ENCODE peak calls at places on chromosomes 4 and X, in five cellular contexts. One of them, this sample, is unnamed.
A peak's percentile ranks its signal among the peaks of the same experiment; 100 is the strongest.

GRCh38 chr4:25903905-25904747 is 9.9 kb upstream of the SMIM20 start:
- DNase-seq in fibroblast of the aortic adventitia: no peak
- DNase-seq in cardiac fibroblast: no peak
- DNase-seq in ascending aorta: no peak
- DNase-seq in cardiac muscle cell: no peak
- DNase-seq in this sample: no peak

GRCh38 chrX:95836517-95836916 is 848.1 kb upstream of the DIAPH2 start:
- DNase-seq in fibroblast of the aortic adventitia: no peak
- DNase-seq in cardiac fibroblast: no peak
- DNase-seq in ascending aorta: no peak
- DNase-seq in cardiac muscle cell: no peak
- DNase-seq in this sample: no peak

GRCh38 chrX:15947648-15948317 is 93.2 kb upstream of the AP1S2 start:
- DNase-seq in fibroblast of the aortic adventitia: peak; percentile 59
- DNase-seq in cardiac fibroblast: peak; percentile 57
- DNase-seq in ascending aorta: no peak
- DNase-seq in cardiac muscle cell: peak; percentile 61
- DNase-seq in this sample: peak; percentile 66

GRCh38 chrX:44529315-44529714 is 13.3 kb downstream of the FUNDC1 start:
- DNase-seq in fibroblast of the aortic adventitia: peak; percentile 16
- DNase-seq in cardiac fibroblast: no peak
- DNase-seq in ascending aorta: no peak
- DNase-seq in cardiac muscle cell: no peak
- DNase-seq in this sample: no peak

GRCh38 chr4:143581331-143581961 is 67.9 kb downstream of the SMARCA5 start:
- DNase-seq in fibroblast of the aortic adventitia: no peak
- DNase-seq in cardiac fibroblast: no peak
- DNase-seq in ascending aorta: no peak
- DNase-seq in cardiac muscle cell: no peak
- DNase-seq in this sample: no peak

GRCh38 chr4:133588306-133588705 is 439.2 kb downstream of the PCDH10 start:
- DNase-seq in fibroblast of the aortic adventitia: no peak
- DNase-seq in cardiac fibroblast: no peak
- DNase-seq in ascending aorta: no peak
- DNase-seq in cardiac muscle cell: no peak
- DNase-seq in this sample: no peak

GRCh38 chrX:97238632-97239031 is 354.9 kb downstream of the RPA4 start:
- DNase-seq in fibroblast of the aortic adventitia: peak; percentile 38
- DNase-seq in cardiac fibroblast: peak; percentile 45
- DNase-seq in ascending aorta: no peak
- DNase-seq in cardiac muscle cell: peak; percentile 65
- DNase-seq in this sample: peak; percentile 74

GRCh38 chr4:38163216-38164006 is 203.2 kb downstream of the PTTG2 start:
- DNase-seq in fibroblast of the aortic adventitia: peak; percentile 63
- DNase-seq in cardiac fibroblast: no peak
- DNase-seq in ascending aorta: no peak
- DNase-seq in cardiac muscle cell: no peak
- DNase-seq in this sample: peak; percentile 50

GRCh38 chr4:118683513-118683912 is 1.7 kb upstream of the METTL14 start:
- DNase-seq in fibroblast of the aortic adventitia: peak; percentile 10
- DNase-seq in cardiac fibroblast: peak; percentile 7
- DNase-seq in ascending aorta: no peak
- DNase-seq in cardiac muscle cell: peak; percentile 12
- DNase-seq in this sample: no peak

GRCh38 chr4:70996014-70996353 is 2.5 kb downstream of the DCK start:
- DNase-seq in fibroblast of the aortic adventitia: no peak
- DNase-seq in cardiac fibroblast: no peak
- DNase-seq in ascending aorta: no peak
- DNase-seq in cardiac muscle cell: no peak
- DNase-seq in this sample: no peak

GRCh38 chr4:94603170-94603747 is 151.5 kb downstream of the PDLIM5 start:
- DNase-seq in fibroblast of the aortic adventitia: peak; percentile 64
- DNase-seq in cardiac fibroblast: peak; percentile 94
- DNase-seq in ascending aorta: no peak
- DNase-seq in cardiac muscle cell: peak; percentile 95
- DNase-seq in this sample: peak; percentile 91

GRCh38 chr4:61619528-61619927 is 419.4 kb downstream of the ADGRL3 start:
- DNase-seq in fibroblast of the aortic adventitia: no peak
- DNase-seq in cardiac fibroblast: no peak
- DNase-seq in ascending aorta: no peak
- DNase-seq in cardiac muscle cell: no peak
- DNase-seq in this sample: no peak

GRCh38 chr4:138734746-138735145 is 280.8 kb upstream of the NOCT start:
- DNase-seq in fibroblast of the aortic adventitia: peak; percentile 71
- DNase-seq in cardiac fibroblast: peak; percentile 57
- DNase-seq in ascending aorta: no peak
- DNase-seq in cardiac muscle cell: peak; percentile 65
- DNase-seq in this sample: peak; percentile 88

GRCh38 chrX:100830143-100830542 is 10.0 kb downstream of the CSTF2 start:
- DNase-seq in fibroblast of the aortic adventitia: no peak
- DNase-seq in cardiac fibroblast: no peak
- DNase-seq in ascending aorta: no peak
- DNase-seq in cardiac muscle cell: no peak
- DNase-seq in this sample: no peak

GRCh38 chrX:70453024-70453618 is 8.5 kb downstream of the DLG3 start:
- DNase-seq in fibroblast of the aortic adventitia: no peak
- DNase-seq in cardiac fibroblast: no peak
- DNase-seq in ascending aorta: no peak
- DNase-seq in cardiac muscle cell: no peak
- DNase-seq in this sample: no peak

GRCh38 chr4:11622961-11623725 is 194.4 kb upstream of the HS3ST1 start:
- DNase-seq in fibroblast of the aortic adventitia: no peak
- DNase-seq in cardiac fibroblast: no peak
- DNase-seq in ascending aorta: no peak
- DNase-seq in cardiac muscle cell: no peak
- DNase-seq in this sample: no peak

GRCh38 chr4:11626046-11626445 is 197.4 kb upstream of the HS3ST1 start:
- DNase-seq in fibroblast of the aortic adventitia: no peak
- DNase-seq in cardiac fibroblast: no peak
- DNase-seq in ascending aorta: no peak
- DNase-seq in cardiac muscle cell: no peak
- DNase-seq in this sample: no peak

GRCh38 chr4:11624370-11624769 is 195.7 kb upstream of the HS3ST1 start:
- DNase-seq in fibroblast of the aortic adventitia: no peak
- DNase-seq in cardiac fibroblast: no peak
- DNase-seq in ascending aorta: no peak
- DNase-seq in cardiac muscle cell: no peak
- DNase-seq in this sample: no peak

GRCh38 chr4:11625206-11625605 is 196.5 kb upstream of the HS3ST1 start:
- DNase-seq in fibroblast of the aortic adventitia: no peak
- DNase-seq in cardiac fibroblast: no peak
- DNase-seq in ascending aorta: no peak
- DNase-seq in cardiac muscle cell: no peak
- DNase-seq in this sample: no peak

GRCh38 chr4:11623726-11624037 is 195.0 kb upstream of the HS3ST1 start:
- DNase-seq in fibroblast of the aortic adventitia: peak; percentile 32
- DNase-seq in cardiac fibroblast: peak; percentile 47
- DNase-seq in ascending aorta: no peak
- DNase-seq in cardiac muscle cell: peak; percentile 41
- DNase-seq in this sample: peak; percentile 49
- TF ChIP-seq CTCF in fibroblast of the aortic adventitia: peak; percentile 53
- TF ChIP-seq CTCF in cardiac fibroblast: peak; percentile 46
- TF ChIP-seq CTCF in ascending aorta: no peak
- TF ChIP-seq CTCF in cardiac muscle cell: peak; percentile 50
- TF ChIP-seq CTCF in this sample: peak; percentile 57

GRCh38 chr4:84363256-84363655 is 135.8 kb downstream of the NKX6-1 start:
- DNase-seq in fibroblast of the aortic adventitia: no peak
- DNase-seq in cardiac fibroblast: no peak
- DNase-seq in ascending aorta: no peak
- DNase-seq in cardiac muscle cell: no peak
- DNase-seq in this sample: no peak
- H3K4me3 ChIP-seq in fibroblast of the aortic adventitia: no peak overlapping the region
- H3K4me3 ChIP-seq in cardiac fibroblast: no peak overlapping the region
- H3K4me3 ChIP-seq in ascending aorta: no peak overlapping the region
- H3K4me3 ChIP-seq in cardiac muscle cell: no peak overlapping the region
- H3K4me3 ChIP-seq in this sample: no peak overlapping the region

DNA sequence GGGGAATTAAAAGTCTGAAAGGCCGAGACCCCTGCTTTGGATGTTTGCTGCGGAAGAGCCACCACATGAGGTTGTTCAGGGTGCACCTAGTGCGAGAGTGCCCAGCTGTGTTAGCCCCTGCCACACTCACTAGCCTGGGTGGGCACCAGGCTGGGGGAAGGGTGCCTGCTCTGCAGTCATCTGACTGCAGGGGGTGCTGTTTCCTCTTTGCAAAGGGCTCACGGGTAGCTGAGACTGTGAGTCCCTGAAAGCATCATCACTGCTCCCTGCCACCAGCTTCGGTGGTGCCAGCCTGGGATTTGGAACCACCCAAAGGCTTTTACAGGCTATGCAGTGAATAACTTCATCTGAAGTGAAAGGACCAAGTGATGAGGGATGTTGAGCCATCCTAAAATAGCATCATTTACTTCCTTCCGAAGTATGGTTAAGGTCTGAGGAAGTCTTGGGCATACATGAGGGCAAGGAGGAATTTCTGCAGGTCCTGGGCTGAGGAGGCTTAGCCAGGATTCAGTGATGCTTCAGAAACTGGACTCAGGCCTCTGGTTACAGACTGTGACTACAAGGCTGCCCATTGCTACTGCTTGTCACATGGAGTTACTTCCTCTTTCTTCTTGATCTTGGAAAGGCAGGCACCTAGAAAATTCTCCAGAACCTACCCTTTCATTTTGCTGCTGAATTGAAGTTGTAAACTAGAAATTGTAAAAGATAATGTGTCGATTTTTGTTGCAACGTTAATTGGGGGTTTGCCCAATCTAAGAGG is 293.2 kb upstream of the PRPS2 start:
- DNase-seq in fibroblast of the aortic adventitia: no peak
- DNase-seq in cardiac fibroblast: no peak
- DNase-seq in ascending aorta: no peak
- DNase-seq in cardiac muscle cell: no peak
- DNase-seq in this sample: no peak
- TF ChIP-seq CTCF in fibroblast of the aortic adventitia: no peak
- TF ChIP-seq CTCF in cardiac fibroblast: peak; percentile 22
- TF ChIP-seq CTCF in ascending aorta: no peak
- TF ChIP-seq CTCF in cardiac muscle cell: peak; percentile 31
- TF ChIP-seq CTCF in this sample: peak; percentile 9

GRCh38 chr4:73070072-73070385 is 513 bp upstream of the COX18 start:
- DNase-seq in fibroblast of the aortic adventitia: no peak
- DNase-seq in cardiac fibroblast: no peak
- DNase-seq in ascending aorta: no peak
- DNase-seq in cardiac muscle cell: no peak
- DNase-seq in this sample: no peak

GRCh38 chr4:73066928-73067327 is 2.6 kb downstream of the COX18 start:
- DNase-seq in fibroblast of the aortic adventitia: no peak
- DNase-seq in cardiac fibroblast: no peak
- DNase-seq in ascending aorta: no peak
- DNase-seq in cardiac muscle cell: no peak
- DNase-seq in this sample: no peak

GRCh38 chr4:73068496-73069337 is 799 bp downstream of the COX18 start:
- DNase-seq in fibroblast of the aortic adventitia: peak; percentile 50
- DNase-seq in cardiac fibroblast: peak; percentile 41
- DNase-seq in ascending aorta: no peak
- DNase-seq in cardiac muscle cell: peak; percentile 44
- DNase-seq in this sample: peak; percentile 45

GRCh38 chr4:73067971-73068394 is 1.5 kb downstream of the COX18 start:
- DNase-seq in fibroblast of the aortic adventitia: no peak
- DNase-seq in cardiac fibroblast: peak; percentile 15
- DNase-seq in ascending aorta: no peak
- DNase-seq in cardiac muscle cell: peak; percentile 14
- DNase-seq in this sample: peak; percentile 7

DNA sequence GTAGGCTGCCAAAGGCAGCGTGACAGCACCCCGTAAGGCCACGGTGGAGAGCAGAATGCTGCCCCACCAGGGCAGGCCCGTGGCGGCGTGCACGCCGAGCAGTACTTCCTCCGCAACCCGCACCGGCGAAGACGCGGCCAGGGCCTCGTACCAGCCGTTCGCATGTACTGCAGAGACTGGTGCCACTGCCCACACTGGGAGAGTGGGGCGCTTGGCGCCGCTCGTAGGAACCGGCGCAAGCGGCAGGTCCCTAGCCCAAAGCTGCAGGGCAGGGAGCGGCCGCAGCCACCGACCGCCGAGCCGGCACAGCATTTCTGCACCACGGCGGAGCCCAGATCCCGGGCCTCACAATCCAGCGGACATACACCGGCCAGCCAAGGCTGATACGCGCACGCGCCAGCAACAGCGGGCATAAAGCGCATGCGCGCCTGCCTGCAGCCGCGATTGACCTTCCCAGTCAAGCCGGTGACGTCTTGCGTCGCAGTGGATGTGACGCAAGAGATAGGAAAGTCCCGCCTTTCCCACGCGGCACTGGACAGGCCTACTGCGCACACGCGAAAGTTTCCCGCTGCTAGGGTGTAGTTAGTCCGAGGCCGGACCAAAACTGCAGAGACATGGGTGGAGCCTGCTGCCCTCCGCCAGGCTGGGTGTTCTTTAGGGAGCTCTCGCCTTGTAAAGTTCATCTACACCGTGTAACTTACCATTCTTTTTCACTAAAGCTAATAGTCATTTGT is at the start of gene COX18:
- DNase-seq in fibroblast of the aortic adventitia: peak; percentile 99
- DNase-seq in cardiac fibroblast: peak; percentile 99
- DNase-seq in ascending aorta: peak; percentile 93
- DNase-seq in cardiac muscle cell: peak; percentile 99
- DNase-seq in this sample: peak; percentile 99
- H3K4me3 ChIP-seq in fibroblast of the aortic adventitia: peak within 1 kb of the TSS; percentile 85
- H3K4me3 ChIP-seq in cardiac fibroblast: peak within 1 kb of the TSS; percentile 81
- H3K4me3 ChIP-seq in ascending aorta: peak within 1 kb of the TSS; percentile 99
- H3K4me3 ChIP-seq in cardiac muscle cell: peak within 1 kb of the TSS; percentile 64
- H3K4me3 ChIP-seq in this sample: peak within 1 kb of the TSS; percentile 75

GRCh38 chrX:4550018-4550417 is 836.6 kb upstream of the PRKX start:
- DNase-seq in fibroblast of the aortic adventitia: no peak
- DNase-seq in cardiac fibroblast: no peak
- DNase-seq in ascending aorta: no peak
- DNase-seq in cardiac muscle cell: no peak
- DNase-seq in this sample: no peak
- TF ChIP-seq CTCF in fibroblast of the aortic adventitia: no peak
- TF ChIP-seq CTCF in cardiac fibroblast: no peak
- TF ChIP-seq CTCF in ascending aorta: no peak
- TF ChIP-seq CTCF in cardiac muscle cell: no peak
- TF ChIP-seq CTCF in this sample: no peak

GRCh38 chrX:152898442-152898841 is 575 bp downstream of the ZNF185 start:
- DNase-seq in fibroblast of the aortic adventitia: no peak
- DNase-seq in cardiac fibroblast: no peak
- DNase-seq in ascending aorta: no peak
- DNase-seq in cardiac muscle cell: no peak
- DNase-seq in this sample: no peak
- H3K4me3 ChIP-seq in fibroblast of the aortic adventitia: peak overlapping the region; percentile 6
- H3K4me3 ChIP-seq in cardiac fibroblast: peak overlapping the region; percentile 21
- H3K4me3 ChIP-seq in ascending aorta: peak overlapping the region; percentile 53
- H3K4me3 ChIP-seq in cardiac muscle cell: peak overlapping the region; percentile 26
- H3K4me3 ChIP-seq in this sample: peak overlapping the region; percentile 35

GRCh38 chr4:5572751-5573150 is 135.6 kb downstream of the EVC2 start:
- DNase-seq in fibroblast of the aortic adventitia: no peak
- DNase-seq in cardiac fibroblast: no peak
- DNase-seq in ascending aorta: no peak
- DNase-seq in cardiac muscle cell: no peak
- DNase-seq in this sample: no peak
- TF ChIP-seq CTCF in fibroblast of the aortic adventitia: no peak
- TF ChIP-seq CTCF in cardiac fibroblast: no peak
- TF ChIP-seq CTCF in ascending aorta: no peak
- TF ChIP-seq CTCF in cardiac muscle cell: no peak
- TF ChIP-seq CTCF in this sample: no peak

GRCh38 chr4:152352215-152352614 is 183.7 kb downstream of the FBXW7 start:
- DNase-seq in fibroblast of the aortic adventitia: no peak
- DNase-seq in cardiac fibroblast: peak; percentile 15
- DNase-seq in ascending aorta: no peak
- DNase-seq in cardiac muscle cell: no peak
- DNase-seq in this sample: no peak
- H3K4me3 ChIP-seq in fibroblast of the aortic adventitia: peak overlapping the region; percentile 75
- H3K4me3 ChIP-seq in cardiac fibroblast: peak overlapping the region; percentile 66
- H3K4me3 ChIP-seq in ascending aorta: peak overlapping the region; percentile 65
- H3K4me3 ChIP-seq in cardiac muscle cell: peak overlapping the region; percentile 6
- H3K4me3 ChIP-seq in this sample: peak overlapping the region; percentile 67

This sample was measured in fibroblast of pulmonary artery.